ENCODE peak calls at places on chromosomes 1 and 21, in ten cellular contexts. Y is pancreas; N is OCI-LY7; B is CD8-positive, alpha-beta memory T cell; V is CD4-positive, alpha-beta T cell; J is aorta; Q is small intestine; X is caudate nucleus; R is HCT116; D is thyroid gland. T is an unnamed sample.

GRCh38 chr1:94949681-94950661 is 23.1 kb upstream of the CNN3 start:
- DNase-seq in Y (peak; percentile 70), N (no peak), B (no peak), V (no peak), J (no peak), Q (peak; percentile 72), X (no peak), R (no peak), D (no peak), T (no peak)

GRCh38 chr1:93348104-93348780 is 2.5 kb downstream of the DR1 start:
- DNase-seq in Y (no peak), N (no peak), B (no peak), V (no peak), J (no peak), Q (no peak), X (no peak), R (no peak), D (no peak), T (no peak)

GRCh38 chr1:66521736-66522365 is 12.1 kb upstream of the SGIP1 start:
- DNase-seq in Y (no peak), N (no peak), B (no peak), V (no peak), J (no peak), Q (no peak), X (no peak), R (peak; percentile 27), D (no peak), T (no peak)

GRCh38 chr21:41071410-41071809 is 96.5 kb upstream of the BACE2 start:
- DNase-seq in Y (no peak), N (peak; percentile 2), B (no peak), V (no peak), J (no peak), Q (no peak), X (no peak), R (no peak), D (no peak), T (peak; percentile 7)

GRCh38 chr1:87206044-87206443 is 122.6 kb upstream of the LMO4 start:
- DNase-seq in Y (no peak), N (no peak), B (no peak), V (no peak), J (no peak), Q (no peak), X (no peak), R (no peak), D (no peak), T (no peak)

GRCh38 chr1:166975361-166976129 is at the start of gene ILDR2:
- DNase-seq in Y (peak; percentile 52), N (peak; percentile 68), B (peak; percentile 26), V (peak; percentile 33), J (peak; percentile 86), Q (peak; percentile 32), X (peak; percentile 16), R (peak; percentile 8), D (peak; percentile 62), T (peak; percentile 85)

GRCh38 chr1:157369808-157370521 is 182.3 kb downstream of the FCRL5 start:
- DNase-seq in Y (peak; percentile 54), N (peak; percentile 71), B (peak; percentile 6), V (peak; percentile 6), J (no peak), Q (peak; percentile 74), X (no peak), R (peak; percentile 33), D (peak; percentile 31), T (no peak)

GRCh38 chr1:1069061-1069710 is 4.9 kb downstream of the RNF223 start:
- DNase-seq in Y (peak; percentile 93), N (peak; percentile 85), B (peak; percentile 86), V (peak; percentile 91), J (peak; percentile 87), Q (peak; percentile 72), X (peak; percentile 46), R (peak; percentile 65), D (peak; percentile 80), T (no peak)

DNA sequence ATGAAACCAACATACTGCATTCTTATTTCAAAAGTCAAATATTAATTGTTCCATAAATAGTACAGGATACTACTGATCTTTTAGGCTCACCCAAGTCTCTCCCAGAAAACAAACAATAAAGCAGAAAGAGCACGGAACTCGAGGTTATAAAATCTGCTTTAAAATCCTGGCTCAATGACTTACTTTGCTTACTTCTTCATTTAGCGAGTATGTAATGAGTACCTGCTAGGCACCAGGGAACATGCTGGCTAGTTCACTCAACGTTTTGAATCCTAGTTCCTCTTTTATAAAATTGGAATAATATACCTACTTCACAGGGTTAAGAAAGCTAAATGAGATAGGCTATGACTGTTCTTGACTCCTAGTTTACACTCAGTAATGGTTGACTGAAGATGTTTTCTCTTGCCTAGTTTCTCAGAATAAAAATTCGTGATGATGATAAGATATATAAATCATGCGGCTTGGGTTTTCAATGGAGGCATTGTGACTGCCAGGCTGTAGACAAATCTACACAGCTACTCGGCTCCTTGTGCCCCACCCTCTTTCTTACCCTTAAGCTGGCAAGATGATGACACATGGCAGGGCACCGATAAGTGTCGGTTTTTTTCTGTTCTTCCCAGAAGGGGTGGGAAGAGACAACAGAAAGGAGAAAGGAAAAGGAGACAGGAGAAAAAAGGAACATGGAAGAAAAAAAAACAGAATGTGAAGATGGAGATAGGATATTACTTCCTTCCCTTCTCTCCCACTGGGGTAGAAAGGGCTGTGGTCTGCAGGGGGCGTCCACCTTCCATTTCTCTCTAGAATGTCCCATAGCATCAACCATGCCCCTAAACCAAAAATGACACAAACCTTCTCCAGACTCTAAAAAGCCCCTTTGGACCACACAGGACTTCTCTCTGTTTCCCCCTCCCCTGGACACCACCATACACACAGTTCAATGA is 507.1 kb downstream of the SMYD3 start:
- DNase-seq in Y (no peak), N (peak; percentile 11), B (no peak), V (no peak), J (no peak), Q (no peak), X (no peak), R (no peak), D (no peak), T (no peak)
- H3K27ac ChIP-seq in Y (no peak overlapping the region), N (no peak overlapping the region), B (no peak overlapping the region), V (no peak overlapping the region), J (no peak overlapping the region), Q (no peak overlapping the region), X (no peak overlapping the region), R (no peak overlapping the region), D (no peak overlapping the region), T (no peak overlapping the region)

GRCh38 chr1:24204116-24204515 is 17.0 kb upstream of the IFNLR1 start:
- DNase-seq in Y (no peak), N (no peak), B (no peak), V (no peak), J (peak; percentile 41), Q (no peak), X (no peak), R (no peak), D (no peak), T (no peak)

GRCh38 chr1:24202556-24202955 is 15.5 kb upstream of the IFNLR1 start:
- DNase-seq in Y (no peak), N (no peak), B (no peak), V (no peak), J (no peak), Q (no peak), X (no peak), R (no peak), D (no peak), T (no peak)

GRCh38 chr1:24201941-24202440 is 14.9 kb upstream of the IFNLR1 start:
- DNase-seq in Y (peak; percentile 85), N (peak; percentile 63), B (peak; percentile 54), V (peak; percentile 48), J (peak; percentile 87), Q (peak; percentile 98), X (peak; percentile 46), R (peak; percentile 86), D (peak; percentile 88), T (peak; percentile 75)

GRCh38 chr1:24203404-24203803 is 16.3 kb upstream of the IFNLR1 start:
- DNase-seq in Y (no peak), N (peak; percentile 81), B (no peak), V (no peak), J (no peak), Q (peak; percentile 48), X (no peak), R (peak; percentile 18), D (no peak), T (no peak)

DNA sequence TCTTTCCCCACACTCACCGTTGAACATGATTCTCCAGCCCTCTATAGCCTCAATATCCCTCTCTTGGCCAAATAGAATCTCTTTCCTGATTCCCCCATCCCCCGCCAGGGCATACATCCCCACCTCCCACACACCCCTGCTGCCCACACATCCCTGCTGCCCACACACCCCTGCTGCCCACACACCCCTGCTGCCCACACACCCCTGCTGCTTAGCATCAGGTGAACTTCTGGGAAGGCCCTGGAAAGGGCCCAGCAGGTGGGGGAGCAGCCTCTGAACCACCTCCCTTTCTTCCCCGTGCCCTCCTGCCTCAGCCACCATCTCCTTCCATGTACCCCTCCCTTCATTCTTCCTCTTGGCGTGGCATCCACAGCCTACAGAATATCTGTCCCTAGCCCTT is 15.9 kb upstream of the IFNLR1 start:
- DNase-seq in Y (no peak), N (no peak), B (no peak), V (no peak), J (no peak), Q (no peak), X (no peak), R (no peak), D (no peak), T (no peak)
- H3K27ac ChIP-seq in Y (no peak overlapping the region), N (peak overlapping the region; percentile 72), B (no peak overlapping the region), V (no peak overlapping the region), J (no peak overlapping the region), Q (peak overlapping the region; percentile 16), X (no peak overlapping the region), R (no peak overlapping the region), D (no peak overlapping the region), T (no peak overlapping the region)

GRCh38 chr1:47987601-47988000 is 9.6 kb downstream of the TRABD2B start:
- DNase-seq in Y (no peak), N (no peak), B (no peak), V (no peak), J (no peak), Q (no peak), X (no peak), R (no peak), D (no peak), T (no peak)

GRCh38 chr1:47985001-47985400 is 12.2 kb downstream of the TRABD2B start:
- DNase-seq in Y (no peak), N (no peak), B (no peak), V (no peak), J (no peak), Q (no peak), X (no peak), R (no peak), D (no peak), T (no peak)

GRCh38 chr1:47984175-47984789 is 12.9 kb downstream of the TRABD2B start:
- DNase-seq in Y (no peak), N (no peak), B (no peak), V (no peak), J (peak; percentile 79), Q (no peak), X (no peak), R (no peak), D (no peak), T (no peak)

GRCh38 chr1:47983677-47984076 is 13.5 kb downstream of the TRABD2B start:
- DNase-seq in Y (no peak), N (no peak), B (no peak), V (no peak), J (no peak), Q (no peak), X (no peak), R (no peak), D (no peak), T (no peak)

DNA sequence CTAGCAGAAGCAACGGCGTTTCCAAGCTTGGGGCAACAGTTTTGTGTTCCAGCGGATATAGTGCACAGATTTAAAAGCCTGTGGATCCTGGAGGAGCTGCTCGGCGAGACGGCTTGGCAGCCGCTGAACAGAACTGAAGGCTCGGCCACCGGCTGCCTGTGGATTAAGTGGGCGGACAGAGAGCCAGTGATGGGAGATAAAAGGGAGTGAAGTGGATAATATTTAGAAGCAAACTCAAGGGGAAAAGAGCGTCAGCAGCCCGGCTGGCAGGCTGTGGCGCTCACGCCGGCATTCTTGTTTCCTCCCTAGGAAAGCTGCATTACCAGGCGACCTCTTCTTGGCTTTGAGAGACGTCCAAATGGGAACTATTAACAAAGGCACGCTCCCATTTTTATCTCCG is 10.4 kb downstream of the TRABD2B start:
- DNase-seq in Y (no peak), N (no peak), B (no peak), V (no peak), J (peak; percentile 77), Q (no peak), X (no peak), R (no peak), D (peak; percentile 9), T (no peak)
- H3K27ac ChIP-seq in Y (no peak overlapping the region), N (no peak overlapping the region), B (no peak overlapping the region), V (no peak overlapping the region), J (no peak overlapping the region), Q (no peak overlapping the region), X (no peak overlapping the region), R (no peak overlapping the region), D (peak overlapping the region; percentile 44), T (no peak overlapping the region)

DNA sequence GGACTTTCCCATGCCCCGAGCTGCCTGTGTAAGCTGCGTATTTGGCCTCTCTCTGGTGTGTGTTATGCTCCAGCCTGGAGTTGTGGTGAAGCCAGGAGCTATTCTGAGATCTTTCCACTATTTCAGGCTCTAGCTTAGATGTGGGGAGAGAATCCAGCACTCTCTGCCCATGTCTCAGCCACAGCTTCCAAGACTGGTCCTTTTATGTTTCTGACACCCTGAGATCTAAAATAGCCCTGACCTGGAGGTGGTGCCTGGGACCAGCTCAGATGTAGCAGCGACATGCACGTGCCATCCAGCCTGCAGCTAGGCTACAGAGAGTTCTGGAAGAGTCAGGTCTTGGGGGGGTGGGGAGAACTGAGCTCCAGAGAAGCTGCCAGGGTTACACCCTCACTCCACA is 76.5 kb downstream of the TENT5C start:
- DNase-seq in Y (no peak), N (no peak), B (no peak), V (no peak), J (no peak), Q (no peak), X (no peak), R (no peak), D (no peak), T (no peak)
- H3K27ac ChIP-seq in Y (no peak overlapping the region), N (no peak overlapping the region), B (no peak overlapping the region), V (no peak overlapping the region), J (peak overlapping the region; percentile 94), Q (no peak overlapping the region), X (no peak overlapping the region), R (no peak overlapping the region), D (no peak overlapping the region), T (no peak overlapping the region)

T was measured in substantia nigra.